ENCODE peak calls at places on chromosomes 5 and 9, in seven cellular contexts. One of them, this sample, is unnamed.

GRCh38 chr5:81909677-81910076 is 62.1 kb upstream of the ATG10 start:
- DNase-seq in kidney epithelial cell: no peak
- DNase-seq in GM23338: no peak
- DNase-seq in BJ: no peak
- DNase-seq in upper lobe of left lung: no peak
- DNase-seq in small intestine: no peak
- DNase-seq in Caco-2: no peak
- DNase-seq in this sample: no peak

GRCh38 chr5:43041669-43042175 is 1.6 kb upstream of the ANXA2R start:
- DNase-seq in kidney epithelial cell: no peak
- DNase-seq in GM23338: peak; percentile 57
- DNase-seq in BJ: no peak
- DNase-seq in upper lobe of left lung: peak; percentile 62
- DNase-seq in small intestine: peak; percentile 42
- DNase-seq in Caco-2: peak; percentile 65
- DNase-seq in this sample: no peak

GRCh38 chr9:123318961-123319421 is 37.0 kb upstream of the CRB2 start:
- DNase-seq in kidney epithelial cell: no peak
- DNase-seq in GM23338: no peak
- DNase-seq in BJ: no peak
- DNase-seq in upper lobe of left lung: no peak
- DNase-seq in small intestine: no peak
- DNase-seq in Caco-2: no peak
- DNase-seq in this sample: peak; percentile 42

GRCh38 chr9:89362647-89363310 is 44.5 kb downstream of the SECISBP2 start:
- DNase-seq in kidney epithelial cell: no peak
- DNase-seq in GM23338: no peak
- DNase-seq in BJ: no peak
- DNase-seq in upper lobe of left lung: no peak
- DNase-seq in small intestine: no peak
- DNase-seq in Caco-2: no peak
- DNase-seq in this sample: peak; percentile 41

GRCh38 chr5:33641722-33642505 is 201.1 kb downstream of the TARS1 start:
- DNase-seq in kidney epithelial cell: peak; percentile 82
- DNase-seq in GM23338: peak; percentile 12
- DNase-seq in BJ: no peak
- DNase-seq in upper lobe of left lung: no peak
- DNase-seq in small intestine: peak; percentile 11
- DNase-seq in Caco-2: no peak
- DNase-seq in this sample: no peak

GRCh38 chr9:76607730-76608475 is 148.9 kb downstream of the GCNT1 start:
- DNase-seq in kidney epithelial cell: no peak
- DNase-seq in GM23338: no peak
- DNase-seq in BJ: no peak
- DNase-seq in upper lobe of left lung: no peak
- DNase-seq in small intestine: no peak
- DNase-seq in Caco-2: no peak
- DNase-seq in this sample: no peak

GRCh38 chr5:127089206-127089605 is 15.9 kb upstream of the C5orf63 start:
- DNase-seq in kidney epithelial cell: no peak
- DNase-seq in GM23338: no peak
- DNase-seq in BJ: no peak
- DNase-seq in upper lobe of left lung: no peak
- DNase-seq in small intestine: no peak
- DNase-seq in Caco-2: no peak
- DNase-seq in this sample: no peak

GRCh38 chr5:143449772-143450171 is 46.3 kb upstream of the NR3C1 start:
- DNase-seq in kidney epithelial cell: no peak
- DNase-seq in GM23338: no peak
- DNase-seq in BJ: no peak
- DNase-seq in upper lobe of left lung: no peak
- DNase-seq in small intestine: no peak
- DNase-seq in Caco-2: no peak
- DNase-seq in this sample: no peak

GRCh38 chr5:113761594-113761993 is 248.1 kb downstream of the YTHDC2 start:
- DNase-seq in kidney epithelial cell: no peak
- DNase-seq in GM23338: no peak
- DNase-seq in BJ: no peak
- DNase-seq in upper lobe of left lung: no peak
- DNase-seq in small intestine: no peak
- DNase-seq in Caco-2: no peak
- DNase-seq in this sample: no peak

GRCh38 chr9:107363511-107364182 is 80.6 kb downstream of the RAD23B start:
- DNase-seq in kidney epithelial cell: no peak
- DNase-seq in GM23338: peak; percentile 22
- DNase-seq in BJ: peak; percentile 11
- DNase-seq in upper lobe of left lung: no peak
- DNase-seq in small intestine: no peak
- DNase-seq in Caco-2: peak; percentile 77
- DNase-seq in this sample: peak; percentile 45

GRCh38 chr5:148970228-148970627 is 92.6 kb downstream of the SH3TC2 start:
- DNase-seq in kidney epithelial cell: no peak
- DNase-seq in GM23338: peak; percentile 27
- DNase-seq in BJ: no peak
- DNase-seq in upper lobe of left lung: peak; percentile 75
- DNase-seq in small intestine: no peak
- DNase-seq in Caco-2: no peak
- DNase-seq in this sample: peak; percentile 42

GRCh38 chr9:132782106-132782505 is 96.0 kb downstream of the AK8 start:
- DNase-seq in kidney epithelial cell: no peak
- DNase-seq in GM23338: no peak
- DNase-seq in BJ: no peak
- DNase-seq in upper lobe of left lung: no peak
- DNase-seq in small intestine: no peak
- DNase-seq in Caco-2: no peak
- DNase-seq in this sample: no peak

GRCh38 chr5:150146862-150147579 is 8.6 kb downstream of the PDGFRB start:
- DNase-seq in kidney epithelial cell: no peak
- DNase-seq in GM23338: no peak
- DNase-seq in BJ: no peak
- DNase-seq in upper lobe of left lung: no peak
- DNase-seq in small intestine: no peak
- DNase-seq in Caco-2: no peak
- DNase-seq in this sample: peak; percentile 58

GRCh38 chr5:124660229-124661093 is 86.0 kb downstream of the ZNF608 start:
- DNase-seq in kidney epithelial cell: peak; percentile 81
- DNase-seq in GM23338: peak; percentile 83
- DNase-seq in BJ: no peak
- DNase-seq in upper lobe of left lung: peak; percentile 42
- DNase-seq in small intestine: no peak
- DNase-seq in Caco-2: peak; percentile 52
- DNase-seq in this sample: no peak

GRCh38 chr5:140039561-140039960 is 3.5 kb downstream of the NRG2 start:
- DNase-seq in kidney epithelial cell: no peak
- DNase-seq in GM23338: no peak
- DNase-seq in BJ: no peak
- DNase-seq in upper lobe of left lung: peak; percentile 49
- DNase-seq in small intestine: no peak
- DNase-seq in Caco-2: no peak
- DNase-seq in this sample: no peak

GRCh38 chr9:128159073-128159783 is 837 bp upstream of the BBLN start:
- DNase-seq in kidney epithelial cell: no peak
- DNase-seq in GM23338: no peak
- DNase-seq in BJ: no peak
- DNase-seq in upper lobe of left lung: peak; percentile 51
- DNase-seq in small intestine: peak; percentile 28
- DNase-seq in Caco-2: no peak
- DNase-seq in this sample: no peak

GRCh38 chr9:35814841-35815543 is at the start of gene HINT2:
- DNase-seq in kidney epithelial cell: peak; percentile 91
- DNase-seq in GM23338: peak; percentile 100
- DNase-seq in BJ: peak; percentile 97
- DNase-seq in upper lobe of left lung: peak; percentile 98
- DNase-seq in small intestine: peak; percentile 99
- DNase-seq in Caco-2: peak; percentile 99
- DNase-seq in this sample: peak; percentile 97

GRCh38 chr9:35811364-35812024 is 568 bp downstream of the SPAG8 start:
- DNase-seq in kidney epithelial cell: no peak
- DNase-seq in GM23338: no peak
- DNase-seq in BJ: no peak
- DNase-seq in upper lobe of left lung: no peak
- DNase-seq in small intestine: no peak
- DNase-seq in Caco-2: no peak
- DNase-seq in this sample: no peak

GRCh38 chr9:35814106-35814840 is 569 bp downstream of the HINT2 start:
- DNase-seq in kidney epithelial cell: no peak
- DNase-seq in GM23338: peak; percentile 87
- DNase-seq in BJ: no peak
- DNase-seq in upper lobe of left lung: peak; percentile 65
- DNase-seq in small intestine: peak; percentile 86
- DNase-seq in Caco-2: peak; percentile 81
- DNase-seq in this sample: peak; percentile 85

GRCh38 chr9:35812025-35812602 is at the start of gene SPAG8:
- DNase-seq in kidney epithelial cell: peak; percentile 98
- DNase-seq in GM23338: peak; percentile 99
- DNase-seq in BJ: peak; percentile 83
- DNase-seq in upper lobe of left lung: peak; percentile 98
- DNase-seq in small intestine: peak; percentile 97
- DNase-seq in Caco-2: peak; percentile 95
- DNase-seq in this sample: peak; percentile 95

DNA sequence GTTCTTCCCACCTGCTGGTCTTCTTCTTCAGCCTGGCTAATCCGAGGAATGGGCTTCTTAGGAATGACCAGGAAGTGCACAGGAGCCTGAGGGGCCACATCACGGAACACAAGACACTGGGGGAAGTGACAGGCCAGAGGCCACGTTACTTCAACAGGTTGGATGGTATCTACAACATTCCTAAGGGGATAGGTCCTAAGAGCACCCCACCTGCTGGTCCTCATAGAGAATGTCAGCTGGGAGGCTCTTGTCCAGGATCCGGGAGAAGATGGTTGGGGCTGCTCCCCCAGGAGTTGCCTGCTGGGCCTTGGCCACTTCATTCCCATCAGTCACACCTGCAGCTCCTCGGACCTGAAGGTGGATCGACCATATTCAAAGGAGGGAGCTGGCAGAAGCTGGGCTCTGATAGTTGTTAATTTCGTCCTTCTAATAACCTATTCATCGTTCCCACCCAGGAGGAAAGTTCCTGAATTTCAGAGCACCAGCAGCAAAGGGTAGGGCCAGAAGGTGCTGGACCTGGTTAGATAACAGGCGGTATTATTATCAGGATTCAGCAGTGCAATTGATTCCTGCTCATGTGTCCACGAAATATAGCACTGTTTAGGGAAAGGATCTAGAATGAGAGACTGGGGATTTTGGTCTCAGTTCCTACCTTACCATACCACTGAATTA is 1.3 kb downstream of the HINT2 start:
- DNase-seq in kidney epithelial cell: no peak
- DNase-seq in GM23338: peak; percentile 85
- DNase-seq in BJ: no peak
- DNase-seq in upper lobe of left lung: no peak
- DNase-seq in small intestine: peak; percentile 48
- DNase-seq in Caco-2: peak; percentile 64
- DNase-seq in this sample: peak; percentile 72
- H3K4me3 ChIP-seq in kidney epithelial cell: no peak overlapping the region
- H3K4me3 ChIP-seq in GM23338: peak overlapping the region; percentile 48
- H3K4me3 ChIP-seq in BJ: no peak overlapping the region
- H3K4me3 ChIP-seq in upper lobe of left lung: no peak overlapping the region
- H3K4me3 ChIP-seq in small intestine: no peak overlapping the region
- H3K4me3 ChIP-seq in Caco-2: peak overlapping the region; percentile 79
- H3K4me3 ChIP-seq in this sample: no peak overlapping the region

GRCh38 chr5:158785397-158785796 is 314.3 kb downstream of the EBF1 start:
- DNase-seq in kidney epithelial cell: no peak
- DNase-seq in GM23338: no peak
- DNase-seq in BJ: no peak
- DNase-seq in upper lobe of left lung: no peak
- DNase-seq in small intestine: no peak
- DNase-seq in Caco-2: no peak
- DNase-seq in this sample: no peak

GRCh38 chr5:158786390-158786789 is 313.3 kb downstream of the EBF1 start:
- DNase-seq in kidney epithelial cell: no peak
- DNase-seq in GM23338: no peak
- DNase-seq in BJ: no peak
- DNase-seq in upper lobe of left lung: no peak
- DNase-seq in small intestine: no peak
- DNase-seq in Caco-2: no peak
- DNase-seq in this sample: no peak

GRCh38 chr5:158792186-158792585 is 307.5 kb downstream of the EBF1 start:
- DNase-seq in kidney epithelial cell: no peak
- DNase-seq in GM23338: no peak
- DNase-seq in BJ: no peak
- DNase-seq in upper lobe of left lung: no peak
- DNase-seq in small intestine: no peak
- DNase-seq in Caco-2: no peak
- DNase-seq in this sample: no peak

DNA sequence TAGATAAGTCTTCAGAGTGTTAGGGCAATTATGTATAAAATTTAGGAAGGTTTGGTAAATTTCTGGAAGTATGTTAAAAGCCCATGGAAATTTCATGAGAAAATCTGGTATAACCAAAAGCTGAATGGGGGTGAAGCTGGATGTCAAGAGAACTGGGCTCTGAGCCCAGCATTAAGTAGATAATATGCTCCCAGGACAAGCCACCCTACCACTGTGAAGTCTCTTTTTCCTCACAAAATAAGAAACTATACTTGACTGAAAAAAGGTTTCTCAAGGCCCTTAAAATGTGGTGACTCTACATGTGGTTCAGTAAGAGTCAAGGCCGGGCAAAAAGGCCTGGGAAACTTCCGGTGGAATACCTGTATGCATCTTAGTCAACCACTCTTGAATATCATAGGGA is 310.3 kb downstream of the EBF1 start:
- DNase-seq in kidney epithelial cell: no peak
- DNase-seq in GM23338: no peak
- DNase-seq in BJ: no peak
- DNase-seq in upper lobe of left lung: no peak
- DNase-seq in small intestine: no peak
- DNase-seq in Caco-2: no peak
- DNase-seq in this sample: no peak
- H3K36me3 ChIP-seq in kidney epithelial cell: no peaks in the 10 kb centered on the region
- H3K36me3 ChIP-seq in GM23338: no peaks in the 10 kb centered on the region
- H3K36me3 ChIP-seq in BJ: no peaks in the 10 kb centered on the region
- H3K36me3 ChIP-seq in upper lobe of left lung: no peaks in the 10 kb centered on the region
- H3K36me3 ChIP-seq in small intestine: no peaks in the 10 kb centered on the region
- H3K36me3 ChIP-seq in Caco-2: no peaks in the 10 kb centered on the region
- H3K36me3 ChIP-seq in this sample: no peaks in the 10 kb centered on the region

GRCh38 chr5:169805527-169805934 is 168.5 kb downstream of the DOCK2 start:
- DNase-seq in kidney epithelial cell: no peak
- DNase-seq in GM23338: no peak
- DNase-seq in BJ: no peak
- DNase-seq in upper lobe of left lung: no peak
- DNase-seq in small intestine: no peak
- DNase-seq in Caco-2: no peak
- DNase-seq in this sample: no peak
- H3K4me3 ChIP-seq in kidney epithelial cell: no peak overlapping the region
- H3K4me3 ChIP-seq in GM23338: no peak overlapping the region
- H3K4me3 ChIP-seq in BJ: no peak overlapping the region
- H3K4me3 ChIP-seq in upper lobe of left lung: no peak overlapping the region
- H3K4me3 ChIP-seq in small intestine: no peak overlapping the region
- H3K4me3 ChIP-seq in Caco-2: no peak overlapping the region
- H3K4me3 ChIP-seq in this sample: no peak overlapping the region

DNA sequence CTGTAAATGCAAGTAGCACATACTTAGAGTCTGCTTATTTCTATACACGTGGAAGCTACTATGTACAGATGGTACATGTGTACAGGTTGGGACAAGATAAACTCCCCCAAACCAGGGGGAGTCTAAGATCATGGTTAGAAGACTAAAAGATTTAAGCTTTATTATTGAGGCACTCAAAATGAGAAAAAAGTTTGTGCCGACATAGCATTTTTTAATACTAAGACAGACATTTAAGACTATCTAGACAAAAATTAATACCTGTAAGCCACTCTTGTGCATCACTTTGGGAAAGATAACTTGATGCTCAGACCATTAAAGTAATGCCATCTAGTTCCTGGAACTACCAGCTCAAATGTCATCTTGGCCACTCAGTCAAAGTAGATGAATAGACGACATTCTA is 279.4 kb downstream of the ARL15 start:
- DNase-seq in kidney epithelial cell: no peak
- DNase-seq in GM23338: no peak
- DNase-seq in BJ: no peak
- DNase-seq in upper lobe of left lung: no peak
- DNase-seq in small intestine: no peak
- DNase-seq in Caco-2: no peak
- DNase-seq in this sample: no peak
- H3K36me3 ChIP-seq in kidney epithelial cell: no peaks in the 10 kb centered on the region
- H3K36me3 ChIP-seq in GM23338: no peaks in the 10 kb centered on the region
- H3K36me3 ChIP-seq in BJ: no peaks in the 10 kb centered on the region
- H3K36me3 ChIP-seq in upper lobe of left lung: no peaks in the 10 kb centered on the region
- H3K36me3 ChIP-seq in small intestine: no peaks in the 10 kb centered on the region
- H3K36me3 ChIP-seq in Caco-2: no peaks in the 10 kb centered on the region
- H3K36me3 ChIP-seq in this sample: no peaks in the 10 kb centered on the region